ENCODE peak calls at places on chromosomes 4 and X, in ten cellular contexts. Q, K, H, L, T, N, Y, I, G and S are unnamed samples.

GRCh38 chrX:152813211-152813610 is 17.3 kb downstream of the CETN2 start:
- DNase-seq in Q (no peak), K (no peak), H (no peak), L (no peak), T (no peak), N (no peak), Y (no peak), I (no peak), G (no peak), S (no peak)

GRCh38 chr4:168782439-168782838 is 227.6 kb downstream of the CBR4 start:
- DNase-seq in Q (no peak), K (no peak), H (no peak), L (no peak), T (no peak), N (no peak), Y (no peak), I (no peak), G (no peak), S (no peak)

GRCh38 chrX:110440016-110440805 is 81.6 kb downstream of the RTL9 start:
- DNase-seq in Q (no peak), K (no peak), H (no peak), L (no peak), T (no peak), N (no peak), Y (no peak), I (no peak), G (no peak), S (no peak)

GRCh38 chrX:44400588-44400987 is 57.1 kb upstream of the EFHC2 start:
- DNase-seq in Q (peak; percentile 29), K (peak; percentile 3), H (no peak), L (no peak), T (peak; percentile 27), N (no peak), Y (no peak), I (no peak), G (no peak), S (no peak)

GRCh38 chr4:2702361-2702760 is 53.8 kb downstream of the TNIP2 start:
- DNase-seq in Q (no peak), K (no peak), H (no peak), L (no peak), T (no peak), N (no peak), Y (no peak), I (no peak), G (no peak), S (no peak)

GRCh38 chrX:49226946-49227345 is 6.2 kb downstream of the CACNA1F start:
- DNase-seq in Q (no peak), K (no peak), H (no peak), L (no peak), T (no peak), N (no peak), Y (no peak), I (no peak), G (no peak), S (no peak)

GRCh38 chr4:112130903-112131302 is 14.4 kb upstream of the FAM241A start:
- DNase-seq in Q (no peak), K (peak; percentile 39), H (no peak), L (no peak), T (no peak), N (no peak), Y (peak; percentile 51), I (no peak), G (no peak), S (no peak)

GRCh38 chr4:126057371-126057770 is 742.6 kb downstream of the FAT4 start:
- DNase-seq in Q (no peak), K (no peak), H (no peak), L (no peak), T (no peak), N (no peak), Y (no peak), I (no peak), G (no peak), S (no peak)

GRCh38 chrX:145861818-145862217 is 44.2 kb downstream of the SLITRK2 start:
- DNase-seq in Q (no peak), K (no peak), H (no peak), L (no peak), T (no peak), N (no peak), Y (no peak), I (no peak), G (no peak), S (no peak)

GRCh38 chr4:116515959-116516358 is 569.4 kb downstream of the TRAM1L1 start:
- DNase-seq in Q (no peak), K (no peak), H (no peak), L (no peak), T (no peak), N (no peak), Y (no peak), I (no peak), G (no peak), S (no peak)

GRCh38 chr4:186957952-186958555 is 234.4 kb upstream of the FAT1 start:
- DNase-seq in Q (no peak), K (no peak), H (no peak), L (no peak), T (no peak), N (no peak), Y (no peak), I (no peak), G (no peak), S (no peak)

GRCh38 chr4:156558365-156559025 is 413.1 kb downstream of the PDGFC start:
- DNase-seq in Q (no peak), K (no peak), H (no peak), L (no peak), T (no peak), N (no peak), Y (no peak), I (no peak), G (no peak), S (no peak)